ENCODE peak calls at places on chromosomes 4 and X, in nine cellular contexts. K is left cardiac atrium; S is fibroblast of mammary gland; T is stimulated activated CD8-positive, alpha-beta memory T cell treated with anti-CD3 and anti-CD28 coated beads, Interleukin-7, amount 100 ng/mL, for 1 hour; Q is HuH-7.5; D is AG09319; W is foreskin fibroblast; J is NCI-H1092 treated with DMSO at 0.1 percent for 48 hours; V is activated T-cell treated with anti-CD3 and anti-CD28 coated beads for 24 hours. F is an unnamed sample.

GRCh38 chrX:40471965-40472648 is 108.7 kb upstream of the ATP6AP2 start:
- DNase-seq in V (no peak), D (peak), J (peak), K (no peak), Q (no peak), T (no peak), W (peak), S (peak), F (peak)

GRCh38 chrX:57680160-57680559 is at the start of gene NLRP2B:
- DNase-seq in K (no peak), Q (no peak), T (no peak), V (no peak), D (no peak), J (no peak), W (no peak), S (no peak), F (no peak)

GRCh38 chr4:160238790-160239189 is 1135.9 kb downstream of the RAPGEF2 start:
- DNase-seq in Q (no peak), J (no peak), W (no peak), S (peak), D (no peak), K (no peak), T (no peak), V (no peak), F (no peak)

GRCh38 chr4:48038666-48039065 is 22.1 kb downstream of the NIPAL1 start:
- DNase-seq in S (no peak), Q (no peak), W (no peak), D (no peak), K (no peak), J (no peak), V (no peak), T (no peak), F (no peak)

GRCh38 chr4:185196437-185196836 is 7.4 kb downstream of the CFAP97 start:
- DNase-seq in T (no peak), S (no peak), K (no peak), Q (no peak), D (no peak), J (no peak), V (no peak), W (no peak), F (no peak)

GRCh38 chr4:14384824-14385223 is 617.5 kb upstream of the CPEB2 start:
- DNase-seq in Q (no peak), T (no peak), S (no peak), K (no peak), J (no peak), D (no peak), V (no peak), W (no peak), F (no peak)

GRCh38 chrX:1661048-1661921 is 46.4 kb downstream of the ASMT start:
- DNase-seq in J (no peak), Q (no peak), K (peak), S (no peak), V (peak), D (no peak), T (peak), W (no peak), F (no peak)

GRCh38 chrX:144732588-144732987 is 514.7 kb upstream of the SPANXN1 start:
- DNase-seq in V (no peak), W (no peak), T (no peak), K (no peak), J (no peak), D (no peak), Q (no peak), S (peak), F (no peak)

GRCh38 chrX:29903365-29903764 is 312.0 kb upstream of the MAGEB2 start:
- DNase-seq in T (no peak), J (no peak), K (no peak), S (peak), Q (no peak), W (no peak), D (no peak), V (no peak), F (no peak)

GRCh38 chr4:137927972-137928371 is 314.2 kb downstream of the SLC7A11 start:
- DNase-seq in S (no peak), Q (no peak), W (no peak), T (no peak), J (no peak), D (no peak), K (no peak), V (no peak), F (no peak)

GRCh38 chrX:119672252-119672825 is 20.6 kb downstream of the SEPTIN6 start:
- DNase-seq in K (no peak), V (no peak), J (peak), W (no peak), D (no peak), S (peak), T (no peak), Q (no peak), F (peak)

GRCh38 chrX:69556094-69557011 is 52.2 kb downstream of the NALF2 start:
- DNase-seq in Q (no peak), K (no peak), S (peak), V (no peak), T (no peak), J (no peak), D (no peak), W (no peak), F (no peak)